ENCODE peak calls at places on chromosomes 2 and 18, in seven cellular contexts. P, U, Z, Y, L, N and H are unnamed samples.

GRCh38 chr2:104502904-104503303 is 351.0 kb upstream of the POU3F3 start:
- DNase-seq in N (peak), Z (no peak), P (no peak), L (no peak), U (no peak), Y (no peak), H (no peak)

GRCh38 chr2:20611077-20611843 is 39.6 kb downstream of the HS1BP3 start:
- DNase-seq in U (no peak), N (no peak), Y (no peak), Z (no peak), P (no peak), L (no peak), H (no peak)

GRCh38 chr18:11553098-11553940 is 56.1 kb upstream of the SLC35G4 start:
- DNase-seq in Y (peak), Z (peak), P (no peak), N (no peak), U (no peak), L (peak), H (peak)

GRCh38 chr2:105298017-105298416 is 31.5 kb downstream of the TGFBRAP1 start:
- DNase-seq in L (no peak), Z (no peak), Y (no peak), P (no peak), U (no peak), N (no peak), H (no peak)

GRCh38 chr2:99613992-99614391 is 124.2 kb upstream of the REV1 start:
- DNase-seq in P (no peak), Z (no peak), Y (no peak), U (no peak), L (no peak), N (no peak), H (no peak)

GRCh38 chr2:240956935-240957655 is 41.3 kb upstream of the SNED1 start:
- DNase-seq in Y (no peak), U (no peak), L (no peak), P (no peak), Z (no peak), N (no peak), H (no peak)

GRCh38 chr18:62863629-62864028 is 148.3 kb downstream of the PHLPP1 start:
- DNase-seq in U (peak), P (no peak), Y (no peak), N (no peak), Z (no peak), L (no peak), H (no peak)

GRCh38 chr2:223841436-223842180 is 4.2 kb upstream of the AP1S3 start:
- DNase-seq in U (no peak), Y (no peak), P (no peak), N (no peak), L (no peak), Z (no peak), H (no peak)

GRCh38 chr2:25885933-25886332 is 7.6 kb upstream of the ASXL2 start:
- DNase-seq in U (peak), Z (no peak), P (no peak), N (no peak), Y (peak), L (no peak), H (no peak)

GRCh38 chr2:236125541-236125940 is 42.6 kb downstream of the GBX2 start:
- DNase-seq in Y (no peak), L (no peak), N (no peak), Z (no peak), P (no peak), U (no peak), H (no peak)

GRCh38 chr2:235930701-235931100 is 237.5 kb downstream of the GBX2 start:
- DNase-seq in L (no peak), P (no peak), U (no peak), Z (no peak), Y (no peak), N (no peak), H (no peak)

GRCh38 chr2:236261452-236261851 is 2.8 kb downstream of the ASB18 start:
- DNase-seq in N (no peak), P (no peak), Y (no peak), L (no peak), U (no peak), Z (no peak), H (no peak)

GRCh38 chr2:176507736-176508135 is 238.5 kb downstream of the MTX2 start:
- DNase-seq in L (no peak), Z (no peak), N (no peak), P (no peak), Y (no peak), U (peak), H (no peak)

GRCh38 chr2:201148434-201148833 is 32.5 kb downstream of the CFLAR start:
- DNase-seq in Y (no peak), U (no peak), L (no peak), N (no peak), Z (no peak), P (no peak), H (no peak)

GRCh38 chr2:73008261-73009159 is 63.0 kb downstream of the SFXN5 start:
- DNase-seq in U (no peak), P (no peak), Y (no peak), L (no peak), N (no peak), Z (no peak), H (no peak)

GRCh38 chr18:5890606-5891360 is 4.5 kb downstream of the TMEM200C start:
- DNase-seq in Y (no peak), L (peak), N (peak), U (no peak), P (no peak), Z (peak), H (no peak)

GRCh38 chr2:110861616-110862260 is 129.4 kb downstream of the ACOXL start:
- DNase-seq in Y (no peak), L (no peak), N (no peak), P (no peak), U (no peak), Z (no peak), H (no peak)

GRCh38 chr2:137229834-137230233 is 464.5 kb downstream of the THSD7B start:
- DNase-seq in N (no peak), U (no peak), Y (no peak), P (no peak), L (no peak), Z (no peak), H (no peak)

GRCh38 chr18:54765636-54766035 is 62.6 kb upstream of the RAB27B start:
- DNase-seq in L (no peak), Z (no peak), N (no peak), Y (no peak), P (no peak), U (peak), H (no peak)

GRCh38 chr2:77977486-77978063 is 455.4 kb upstream of the LRRTM4 start:
- DNase-seq in N (no peak), U (no peak), Y (no peak), Z (no peak), P (no peak), L (no peak), H (no peak)

GRCh38 chr2:57890993-57891688 is 155.5 kb upstream of the VRK2 start:
- DNase-seq in P (no peak), N (no peak), L (no peak), Y (peak), U (no peak), Z (no peak), H (no peak)

GRCh38 chr2:235493775-235494715 is at the start of gene AGAP1:
- DNase-seq in L (peak), Z (no peak), Y (no peak), U (peak), N (peak), P (no peak), H (no peak)

GRCh38 chr2:240412211-240412830 is 23.1 kb upstream of the GPC1 start:
- DNase-seq in U (no peak), Y (no peak), L (no peak), Z (no peak), N (no peak), P (no peak), H (no peak)